ENCODE peak calls at places on chromosome 11, in seven cellular contexts. One of them, this sample, is unnamed.

GRCh38 chr11:128548655-128549255 is 38.6 kb downstream of the ETS1 start:
- DNase-seq in mammary epithelial cell: no peak
- DNase-seq in AG10803: no peak
- DNase-seq in right lobe of liver: peak
- DNase-seq in fibroblast of lung: peak
- DNase-seq in cardiac fibroblast: peak
- DNase-seq in fibroblast of the aortic adventitia: no peak
- DNase-seq in this sample: peak

GRCh38 chr11:134287561-134287960 is 11.4 kb downstream of the GLB1L3 start:
- DNase-seq in mammary epithelial cell: no peak
- DNase-seq in AG10803: no peak
- DNase-seq in right lobe of liver: no peak
- DNase-seq in fibroblast of lung: no peak
- DNase-seq in cardiac fibroblast: no peak
- DNase-seq in fibroblast of the aortic adventitia: no peak
- DNase-seq in this sample: no peak

GRCh38 chr11:131579932-131580387 is 209.5 kb downstream of the NTM start:
- DNase-seq in mammary epithelial cell: peak
- DNase-seq in AG10803: peak
- DNase-seq in right lobe of liver: no peak
- DNase-seq in fibroblast of lung: peak
- DNase-seq in cardiac fibroblast: peak
- DNase-seq in fibroblast of the aortic adventitia: peak
- DNase-seq in this sample: peak

GRCh38 chr11:66950113-66950535 is 8.1 kb downstream of the PC start:
- DNase-seq in mammary epithelial cell: peak
- DNase-seq in AG10803: peak
- DNase-seq in right lobe of liver: no peak
- DNase-seq in fibroblast of lung: peak
- DNase-seq in cardiac fibroblast: peak
- DNase-seq in fibroblast of the aortic adventitia: peak
- DNase-seq in this sample: peak

GRCh38 chr11:121763526-121763925 is 310.8 kb upstream of the SORL1-AS1 start:
- DNase-seq in mammary epithelial cell: no peak
- DNase-seq in AG10803: no peak
- DNase-seq in right lobe of liver: no peak
- DNase-seq in fibroblast of lung: no peak
- DNase-seq in cardiac fibroblast: no peak
- DNase-seq in fibroblast of the aortic adventitia: no peak
- DNase-seq in this sample: no peak

GRCh38 chr11:120147094-120147949 is 9.4 kb upstream of the TRIM29 start:
- DNase-seq in mammary epithelial cell: no peak
- DNase-seq in AG10803: no peak
- DNase-seq in right lobe of liver: no peak
- DNase-seq in fibroblast of lung: no peak
- DNase-seq in cardiac fibroblast: no peak
- DNase-seq in fibroblast of the aortic adventitia: no peak
- DNase-seq in this sample: no peak

GRCh38 chr11:46239801-46240061 is 37.7 kb upstream of the CREB3L1 start:
- DNase-seq in mammary epithelial cell: no peak
- DNase-seq in AG10803: peak
- DNase-seq in right lobe of liver: no peak
- DNase-seq in fibroblast of lung: peak
- DNase-seq in cardiac fibroblast: peak
- DNase-seq in fibroblast of the aortic adventitia: peak
- DNase-seq in this sample: no peak

GRCh38 chr11:57776101-57776511 is 14.5 kb downstream of the CTNND1 start:
- DNase-seq in mammary epithelial cell: no peak
- DNase-seq in AG10803: peak
- DNase-seq in right lobe of liver: no peak
- DNase-seq in fibroblast of lung: peak
- DNase-seq in cardiac fibroblast: peak
- DNase-seq in fibroblast of the aortic adventitia: peak
- DNase-seq in this sample: peak

GRCh38 chr11:34348919-34349318 is 8.9 kb downstream of the ABTB2 start:
- DNase-seq in mammary epithelial cell: no peak
- DNase-seq in AG10803: peak
- DNase-seq in right lobe of liver: no peak
- DNase-seq in fibroblast of lung: peak
- DNase-seq in cardiac fibroblast: no peak
- DNase-seq in fibroblast of the aortic adventitia: no peak
- DNase-seq in this sample: no peak

GRCh38 chr11:46247090-46247489 is 30.4 kb upstream of the CREB3L1 start:
- DNase-seq in mammary epithelial cell: peak
- DNase-seq in AG10803: peak
- DNase-seq in right lobe of liver: no peak
- DNase-seq in fibroblast of lung: peak
- DNase-seq in cardiac fibroblast: peak
- DNase-seq in fibroblast of the aortic adventitia: peak
- DNase-seq in this sample: no peak

GRCh38 chr11:67250059-67251043 is 15.9 kb upstream of the GRK2 start:
- DNase-seq in mammary epithelial cell: no peak
- DNase-seq in AG10803: no peak
- DNase-seq in right lobe of liver: no peak
- DNase-seq in fibroblast of lung: no peak
- DNase-seq in cardiac fibroblast: no peak
- DNase-seq in fibroblast of the aortic adventitia: no peak
- DNase-seq in this sample: no peak

GRCh38 chr11:34805937-34806336 is 110.2 kb downstream of the APIP start:
- DNase-seq in mammary epithelial cell: no peak
- DNase-seq in AG10803: no peak
- DNase-seq in right lobe of liver: no peak
- DNase-seq in fibroblast of lung: no peak
- DNase-seq in cardiac fibroblast: no peak
- DNase-seq in fibroblast of the aortic adventitia: no peak
- DNase-seq in this sample: no peak

GRCh38 chr11:47212938-47213337 is 1.8 kb upstream of the DDB2 start:
- DNase-seq in mammary epithelial cell: no peak
- DNase-seq in AG10803: no peak
- DNase-seq in right lobe of liver: peak
- DNase-seq in fibroblast of lung: no peak
- DNase-seq in cardiac fibroblast: no peak
- DNase-seq in fibroblast of the aortic adventitia: no peak
- DNase-seq in this sample: no peak

GRCh38 chr11:2083411-2083810 is 55.8 kb downstream of the IGF2 start:
- DNase-seq in mammary epithelial cell: no peak
- DNase-seq in AG10803: no peak
- DNase-seq in right lobe of liver: peak
- DNase-seq in fibroblast of lung: no peak
- DNase-seq in cardiac fibroblast: no peak
- DNase-seq in fibroblast of the aortic adventitia: no peak
- DNase-seq in this sample: no peak

GRCh38 chr11:15720460-15720859 is 605.7 kb downstream of the INSC start:
- DNase-seq in mammary epithelial cell: no peak
- DNase-seq in AG10803: no peak
- DNase-seq in right lobe of liver: no peak
- DNase-seq in fibroblast of lung: peak
- DNase-seq in cardiac fibroblast: no peak
- DNase-seq in fibroblast of the aortic adventitia: no peak
- DNase-seq in this sample: peak

GRCh38 chr11:113615773-113616172 is 90.3 kb downstream of the TMPRSS5 start:
- DNase-seq in mammary epithelial cell: no peak
- DNase-seq in AG10803: peak
- DNase-seq in right lobe of liver: no peak
- DNase-seq in fibroblast of lung: peak
- DNase-seq in cardiac fibroblast: peak
- DNase-seq in fibroblast of the aortic adventitia: peak
- DNase-seq in this sample: peak

GRCh38 chr11:28984216-28984615 is 876.0 kb downstream of the METTL15 start:
- DNase-seq in mammary epithelial cell: no peak
- DNase-seq in AG10803: no peak
- DNase-seq in right lobe of liver: no peak
- DNase-seq in fibroblast of lung: no peak
- DNase-seq in cardiac fibroblast: no peak
- DNase-seq in fibroblast of the aortic adventitia: no peak
- DNase-seq in this sample: no peak

GRCh38 chr11:109853156-109853776 is 239.9 kb upstream of the ZC3H12C start:
- DNase-seq in mammary epithelial cell: peak
- DNase-seq in AG10803: peak
- DNase-seq in right lobe of liver: no peak
- DNase-seq in fibroblast of lung: peak
- DNase-seq in cardiac fibroblast: peak
- DNase-seq in fibroblast of the aortic adventitia: peak
- DNase-seq in this sample: peak

GRCh38 chr11:3052109-3052479 is 5.1 kb downstream of the CARS1 start:
- DNase-seq in mammary epithelial cell: no peak
- DNase-seq in AG10803: no peak
- DNase-seq in right lobe of liver: no peak
- DNase-seq in fibroblast of lung: no peak
- DNase-seq in cardiac fibroblast: no peak
- DNase-seq in fibroblast of the aortic adventitia: no peak
- DNase-seq in this sample: no peak

DNA sequence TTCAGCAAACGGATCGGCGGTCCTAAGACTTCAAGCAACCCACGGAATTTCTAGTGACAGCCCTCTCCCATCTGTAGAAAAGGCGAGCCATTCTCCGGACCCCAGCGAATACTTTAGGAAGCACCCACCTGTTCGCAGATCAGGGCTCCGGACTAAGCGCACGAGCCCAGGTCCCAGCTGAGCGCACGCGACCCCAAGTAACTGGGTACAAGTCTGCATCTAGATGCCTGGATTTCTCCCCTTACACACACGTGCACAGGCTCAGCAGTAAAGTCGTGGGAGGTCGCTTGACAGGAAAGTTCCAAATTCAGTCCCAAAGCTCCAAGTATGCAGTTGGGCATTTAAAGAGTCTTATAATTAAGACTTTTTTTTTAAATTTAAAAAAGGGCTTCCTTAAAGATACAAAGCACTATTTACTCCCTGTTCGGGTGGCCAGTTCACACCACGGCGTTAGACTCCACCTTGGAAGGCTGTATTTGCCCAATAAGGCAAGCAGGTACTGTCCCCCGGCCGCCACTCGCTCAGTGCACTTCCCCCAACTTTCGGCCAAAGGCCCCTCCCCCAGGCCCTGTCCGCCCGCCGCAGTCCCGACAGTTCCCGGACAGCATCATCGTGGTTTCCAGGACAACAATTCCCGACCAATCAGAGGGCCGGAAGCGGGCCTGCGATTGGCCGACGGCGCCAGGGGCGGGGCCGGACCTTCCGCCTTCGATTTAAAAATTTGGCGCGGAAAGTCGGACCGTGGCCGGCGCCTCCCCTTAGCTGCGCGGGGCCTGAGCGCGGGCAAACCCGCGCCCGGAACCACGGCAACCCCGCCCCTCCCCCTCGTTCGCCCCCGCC is at the start of gene E2F8:
- DNase-seq in mammary epithelial cell: peak
- DNase-seq in AG10803: peak
- DNase-seq in right lobe of liver: peak
- DNase-seq in fibroblast of lung: peak
- DNase-seq in cardiac fibroblast: peak
- DNase-seq in fibroblast of the aortic adventitia: peak
- DNase-seq in this sample: peak
- H3K4me3 ChIP-seq in mammary epithelial cell: peak
- H3K4me3 ChIP-seq in AG10803: peak
- H3K4me3 ChIP-seq in right lobe of liver: peak
- H3K4me3 ChIP-seq in fibroblast of lung: peak
- H3K4me3 ChIP-seq in cardiac fibroblast: peak
- H3K4me3 ChIP-seq in fibroblast of the aortic adventitia: peak
- H3K4me3 ChIP-seq in this sample: peak

DNA sequence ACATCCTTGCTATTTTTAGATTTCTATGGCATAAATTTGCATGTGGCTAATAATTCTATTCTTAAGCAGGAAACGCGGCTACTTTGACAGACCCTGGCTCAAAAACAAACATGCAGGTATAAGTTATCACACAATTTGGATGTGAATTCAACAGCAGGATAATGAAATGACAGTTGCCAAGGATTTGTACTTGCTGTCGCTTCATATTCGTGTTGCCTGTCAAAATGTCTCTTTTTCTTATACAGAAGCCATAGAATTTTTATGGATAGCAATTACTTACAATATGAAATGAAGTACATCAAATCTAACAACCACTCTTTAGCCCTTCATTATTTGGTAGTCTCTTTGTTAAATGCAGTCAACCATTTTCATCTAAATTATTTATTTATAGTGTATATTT is 46.4 kb downstream of the DCDC1 start:
- DNase-seq in mammary epithelial cell: no peak
- DNase-seq in AG10803: no peak
- DNase-seq in right lobe of liver: no peak
- DNase-seq in fibroblast of lung: no peak
- DNase-seq in cardiac fibroblast: no peak
- DNase-seq in fibroblast of the aortic adventitia: no peak
- DNase-seq in this sample: no peak
- TF ChIP-seq CTCF in mammary epithelial cell: no peak
- TF ChIP-seq CTCF in AG10803: no peak
- TF ChIP-seq CTCF in right lobe of liver: no peak
- TF ChIP-seq CTCF in fibroblast of lung: no peak
- TF ChIP-seq CTCF in cardiac fibroblast: no peak
- TF ChIP-seq CTCF in fibroblast of the aortic adventitia: no peak
- TF ChIP-seq CTCF in this sample: no peak

DNA sequence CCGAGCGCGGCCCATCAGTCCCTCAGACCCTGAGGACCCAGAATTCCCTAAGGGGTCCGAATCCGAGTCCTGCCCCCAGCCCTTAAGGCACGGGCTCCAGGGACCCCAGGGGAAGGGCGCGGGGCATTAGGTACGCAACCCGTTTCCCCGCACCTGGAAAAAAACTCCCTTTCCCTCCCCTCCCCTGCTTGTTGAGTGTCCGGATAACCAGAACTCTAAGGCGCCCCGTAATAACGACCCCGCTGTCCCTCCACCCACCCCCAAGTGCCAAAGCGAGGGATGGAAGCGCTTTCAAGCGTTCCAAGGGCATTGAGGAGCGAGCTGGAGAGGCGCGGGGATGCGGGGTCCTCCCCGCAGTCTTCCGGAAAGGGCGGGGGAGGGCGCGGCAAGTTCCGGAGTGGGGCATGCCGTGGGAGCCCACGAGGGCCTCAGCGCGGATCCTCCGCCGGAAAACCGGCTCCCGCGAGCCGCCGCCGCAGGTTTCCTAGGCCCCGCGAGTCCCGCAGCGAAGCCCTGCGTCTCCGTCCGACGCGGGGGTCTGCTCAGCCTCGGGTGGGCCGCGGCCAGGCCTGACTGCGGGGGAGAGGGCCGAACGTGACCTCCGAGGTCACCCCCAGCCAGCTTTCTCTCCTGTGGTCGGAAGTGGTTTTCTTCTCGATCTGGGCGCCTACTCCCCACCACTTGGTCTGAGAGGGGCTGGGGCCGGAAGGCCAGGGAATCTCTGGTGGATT is 3.9 kb upstream of the CCND1 start:
- DNase-seq in mammary epithelial cell: no peak
- DNase-seq in AG10803: no peak
- DNase-seq in right lobe of liver: no peak
- DNase-seq in fibroblast of lung: no peak
- DNase-seq in cardiac fibroblast: no peak
- DNase-seq in fibroblast of the aortic adventitia: no peak
- DNase-seq in this sample: no peak
- H3K4me3 ChIP-seq in mammary epithelial cell: no peak
- H3K4me3 ChIP-seq in AG10803: peak
- H3K4me3 ChIP-seq in right lobe of liver: peak
- H3K4me3 ChIP-seq in fibroblast of lung: peak
- H3K4me3 ChIP-seq in cardiac fibroblast: peak
- H3K4me3 ChIP-seq in fibroblast of the aortic adventitia: peak
- H3K4me3 ChIP-seq in this sample: peak

GRCh38 chr11:43685483-43685882 is 4.9 kb downstream of the HSD17B12 start:
- DNase-seq in mammary epithelial cell: no peak
- DNase-seq in AG10803: no peak
- DNase-seq in right lobe of liver: no peak
- DNase-seq in fibroblast of lung: no peak
- DNase-seq in cardiac fibroblast: no peak
- DNase-seq in fibroblast of the aortic adventitia: no peak
- DNase-seq in this sample: peak
- TF ChIP-seq CTCF in mammary epithelial cell: peak
- TF ChIP-seq CTCF in AG10803: no peak
- TF ChIP-seq CTCF in right lobe of liver: no peak
- TF ChIP-seq CTCF in fibroblast of lung: peak
- TF ChIP-seq CTCF in cardiac fibroblast: peak
- TF ChIP-seq CTCF in fibroblast of the aortic adventitia: no peak
- TF ChIP-seq CTCF in this sample: peak

This sample was measured in choroid plexus epithelial cell.